ENCODE peak calls at places on chromosome 22, in eight cellular contexts. One of them, this sample, is unnamed.

GRCh38 chr22:33354928-33355327 is 296.7 kb upstream of the SYN3 start:
- DNase-seq in Calu3: no peak
- DNase-seq in RWPE1: no peak
- DNase-seq in upper lobe of left lung: no peak
- DNase-seq in H9: no peak
- DNase-seq in IMR-90: peak
- DNase-seq in heart right ventricle: no peak
- DNase-seq in HCT116: no peak
- DNase-seq in this sample: no peak

GRCh38 chr22:28935713-28936112 is 52.3 kb downstream of the ZNRF3 start:
- DNase-seq in Calu3: no peak
- DNase-seq in RWPE1: no peak
- DNase-seq in upper lobe of left lung: no peak
- DNase-seq in H9: no peak
- DNase-seq in IMR-90: no peak
- DNase-seq in heart right ventricle: no peak
- DNase-seq in HCT116: no peak
- DNase-seq in this sample: no peak

GRCh38 chr22:26068571-26068970 is 100.7 kb upstream of the SEZ6L start:
- DNase-seq in Calu3: no peak
- DNase-seq in RWPE1: no peak
- DNase-seq in upper lobe of left lung: no peak
- DNase-seq in H9: no peak
- DNase-seq in IMR-90: no peak
- DNase-seq in heart right ventricle: no peak
- DNase-seq in HCT116: no peak
- DNase-seq in this sample: no peak

GRCh38 chr22:28442951-28443876 is 236.4 kb downstream of the TTC28 start:
- DNase-seq in Calu3: peak
- DNase-seq in RWPE1: peak
- DNase-seq in upper lobe of left lung: peak
- DNase-seq in H9: peak
- DNase-seq in IMR-90: peak
- DNase-seq in heart right ventricle: peak
- DNase-seq in HCT116: no peak
- DNase-seq in this sample: no peak

GRCh38 chr22:41976070-41976901 is 7.0 kb downstream of the SEPTIN3 start:
- DNase-seq in Calu3: peak
- DNase-seq in RWPE1: peak
- DNase-seq in upper lobe of left lung: peak
- DNase-seq in H9: no peak
- DNase-seq in IMR-90: no peak
- DNase-seq in heart right ventricle: peak
- DNase-seq in HCT116: no peak
- DNase-seq in this sample: no peak

GRCh38 chr22:27512283-27512761 is 289.2 kb downstream of the MN1 start:
- DNase-seq in Calu3: peak
- DNase-seq in RWPE1: peak
- DNase-seq in upper lobe of left lung: peak
- DNase-seq in H9: no peak
- DNase-seq in IMR-90: peak
- DNase-seq in heart right ventricle: peak
- DNase-seq in HCT116: no peak
- DNase-seq in this sample: no peak

GRCh38 chr22:21568207-21569075 is 927 bp downstream of the UBE2L3 start:
- DNase-seq in Calu3: peak
- DNase-seq in RWPE1: no peak
- DNase-seq in upper lobe of left lung: no peak
- DNase-seq in H9: no peak
- DNase-seq in IMR-90: peak
- DNase-seq in heart right ventricle: no peak
- DNase-seq in HCT116: no peak
- DNase-seq in this sample: no peak

GRCh38 chr22:33874206-33874605 is 46.1 kb downstream of the LARGE1 start:
- DNase-seq in Calu3: no peak
- DNase-seq in RWPE1: no peak
- DNase-seq in upper lobe of left lung: no peak
- DNase-seq in H9: no peak
- DNase-seq in IMR-90: no peak
- DNase-seq in heart right ventricle: no peak
- DNase-seq in HCT116: no peak
- DNase-seq in this sample: no peak

GRCh38 chr22:49116021-49116420 is 711.7 kb downstream of the BRD1 start:
- DNase-seq in Calu3: no peak
- DNase-seq in RWPE1: no peak
- DNase-seq in upper lobe of left lung: no peak
- DNase-seq in H9: peak
- DNase-seq in IMR-90: no peak
- DNase-seq in heart right ventricle: no peak
- DNase-seq in HCT116: no peak
- DNase-seq in this sample: no peak

GRCh38 chr22:41548830-41549211 is 4.6 kb upstream of the POLR3H start:
- DNase-seq in Calu3: no peak
- DNase-seq in RWPE1: no peak
- DNase-seq in upper lobe of left lung: no peak
- DNase-seq in H9: no peak
- DNase-seq in IMR-90: no peak
- DNase-seq in heart right ventricle: no peak
- DNase-seq in HCT116: no peak
- DNase-seq in this sample: no peak

GRCh38 chr22:28207281-28208030 is 288.4 kb upstream of the PITPNB start:
- DNase-seq in Calu3: no peak
- DNase-seq in RWPE1: no peak
- DNase-seq in upper lobe of left lung: no peak
- DNase-seq in H9: no peak
- DNase-seq in IMR-90: peak
- DNase-seq in heart right ventricle: no peak
- DNase-seq in HCT116: no peak
- DNase-seq in this sample: no peak

GRCh38 chr22:49917997-49918910 is at the start of the genes ALG12 and CRELD2:
- DNase-seq in Calu3: peak
- DNase-seq in RWPE1: peak
- DNase-seq in upper lobe of left lung: peak
- DNase-seq in H9: peak
- DNase-seq in IMR-90: peak
- DNase-seq in heart right ventricle: peak
- DNase-seq in HCT116: peak
- DNase-seq in this sample: peak

GRCh38 chr22:32123657-32124056 is 35.4 kb downstream of the C22orf42 start:
- DNase-seq in Calu3: peak
- DNase-seq in RWPE1: no peak
- DNase-seq in upper lobe of left lung: no peak
- DNase-seq in H9: peak
- DNase-seq in IMR-90: no peak
- DNase-seq in heart right ventricle: no peak
- DNase-seq in HCT116: no peak
- DNase-seq in this sample: peak
- TF ChIP-seq CTCF in Calu3: no peak
- TF ChIP-seq CTCF in RWPE1: no peak
- TF ChIP-seq CTCF in upper lobe of left lung: no peak
- TF ChIP-seq CTCF in H9: peak
- TF ChIP-seq CTCF in IMR-90: no peak
- TF ChIP-seq CTCF in heart right ventricle: no peak
- TF ChIP-seq CTCF in HCT116: peak
- TF ChIP-seq CTCF in this sample: no peak

GRCh38 chr22:37696657-37697539 is at the start of gene TRIOBP:
- DNase-seq in Calu3: peak
- DNase-seq in RWPE1: peak
- DNase-seq in upper lobe of left lung: peak
- DNase-seq in H9: peak
- DNase-seq in IMR-90: peak
- DNase-seq in heart right ventricle: peak
- DNase-seq in HCT116: peak
- DNase-seq in this sample: peak
- TF ChIP-seq CTCF in Calu3: peak
- TF ChIP-seq CTCF in RWPE1: peak
- TF ChIP-seq CTCF in upper lobe of left lung: peak
- TF ChIP-seq CTCF in H9: peak
- TF ChIP-seq CTCF in IMR-90: peak
- TF ChIP-seq CTCF in heart right ventricle: peak
- TF ChIP-seq CTCF in HCT116: peak
- TF ChIP-seq CTCF in this sample: peak

GRCh38 chr22:30439836-30440235 is 14.3 kb downstream of the MTFP1 start:
- DNase-seq in Calu3: no peak
- DNase-seq in RWPE1: no peak
- DNase-seq in upper lobe of left lung: no peak
- DNase-seq in H9: no peak
- DNase-seq in IMR-90: no peak
- DNase-seq in heart right ventricle: no peak
- DNase-seq in HCT116: no peak
- DNase-seq in this sample: no peak

GRCh38 chr22:30445438-30445936 is 19.9 kb downstream of the MTFP1 start:
- DNase-seq in Calu3: no peak
- DNase-seq in RWPE1: no peak
- DNase-seq in upper lobe of left lung: no peak
- DNase-seq in H9: no peak
- DNase-seq in IMR-90: peak
- DNase-seq in heart right ventricle: no peak
- DNase-seq in HCT116: no peak
- DNase-seq in this sample: no peak

GRCh38 chr22:30439226-30439625 is 13.7 kb downstream of the MTFP1 start:
- DNase-seq in Calu3: no peak
- DNase-seq in RWPE1: no peak
- DNase-seq in upper lobe of left lung: no peak
- DNase-seq in H9: no peak
- DNase-seq in IMR-90: no peak
- DNase-seq in heart right ventricle: no peak
- DNase-seq in HCT116: no peak
- DNase-seq in this sample: no peak

GRCh38 chr22:30441088-30441487 is 15.5 kb downstream of the MTFP1 start:
- DNase-seq in Calu3: no peak
- DNase-seq in RWPE1: no peak
- DNase-seq in upper lobe of left lung: no peak
- DNase-seq in H9: no peak
- DNase-seq in IMR-90: no peak
- DNase-seq in heart right ventricle: no peak
- DNase-seq in HCT116: no peak
- DNase-seq in this sample: no peak

GRCh38 chr22:30444632-30445437 is 19.3 kb downstream of the MTFP1 start:
- DNase-seq in Calu3: peak
- DNase-seq in RWPE1: peak
- DNase-seq in upper lobe of left lung: peak
- DNase-seq in H9: peak
- DNase-seq in IMR-90: peak
- DNase-seq in heart right ventricle: no peak
- DNase-seq in HCT116: peak
- DNase-seq in this sample: no peak
- TF ChIP-seq CTCF in Calu3: peak
- TF ChIP-seq CTCF in RWPE1: peak
- TF ChIP-seq CTCF in upper lobe of left lung: peak
- TF ChIP-seq CTCF in H9: peak
- TF ChIP-seq CTCF in IMR-90: peak
- TF ChIP-seq CTCF in heart right ventricle: peak
- TF ChIP-seq CTCF in HCT116: peak
- TF ChIP-seq CTCF in this sample: peak

DNA sequence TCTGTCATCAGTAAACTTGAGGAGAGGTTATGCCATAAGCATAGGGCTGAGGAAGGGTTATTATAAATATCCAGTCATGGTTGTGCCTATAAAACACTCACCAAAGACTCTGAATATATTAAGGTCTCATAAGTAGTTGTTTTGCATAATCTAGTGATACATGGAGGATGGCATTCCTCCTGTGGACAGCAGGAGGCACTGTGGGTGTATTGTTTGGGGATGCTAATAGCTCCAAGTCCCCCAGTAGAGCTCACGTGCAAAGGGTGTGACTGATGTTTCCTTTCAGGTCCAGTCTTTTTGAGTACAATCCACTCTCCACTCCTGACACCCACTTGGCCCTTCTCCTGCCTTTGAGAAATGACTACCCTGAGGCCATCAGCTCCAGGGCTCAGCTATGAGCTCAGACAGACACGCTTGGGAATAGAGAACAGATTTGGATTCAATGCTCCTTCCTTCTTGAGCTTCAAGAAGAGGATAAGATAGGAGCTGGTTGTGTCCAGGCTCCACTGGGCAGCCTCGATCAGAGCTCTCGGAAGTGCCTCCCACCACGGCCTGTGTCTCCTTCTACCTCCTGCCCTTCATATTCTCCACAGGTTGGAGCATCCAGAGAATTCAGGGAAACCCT is 85.2 kb upstream of the IGLL5 start:
- DNase-seq in Calu3: no peak
- DNase-seq in RWPE1: no peak
- DNase-seq in upper lobe of left lung: no peak
- DNase-seq in H9: no peak
- DNase-seq in IMR-90: no peak
- DNase-seq in heart right ventricle: no peak
- DNase-seq in HCT116: no peak
- DNase-seq in this sample: no peak
- TF ChIP-seq CTCF in Calu3: peak
- TF ChIP-seq CTCF in RWPE1: no peak
- TF ChIP-seq CTCF in upper lobe of left lung: peak
- TF ChIP-seq CTCF in H9: peak
- TF ChIP-seq CTCF in IMR-90: peak
- TF ChIP-seq CTCF in heart right ventricle: peak
- TF ChIP-seq CTCF in HCT116: peak
- TF ChIP-seq CTCF in this sample: peak

DNA sequence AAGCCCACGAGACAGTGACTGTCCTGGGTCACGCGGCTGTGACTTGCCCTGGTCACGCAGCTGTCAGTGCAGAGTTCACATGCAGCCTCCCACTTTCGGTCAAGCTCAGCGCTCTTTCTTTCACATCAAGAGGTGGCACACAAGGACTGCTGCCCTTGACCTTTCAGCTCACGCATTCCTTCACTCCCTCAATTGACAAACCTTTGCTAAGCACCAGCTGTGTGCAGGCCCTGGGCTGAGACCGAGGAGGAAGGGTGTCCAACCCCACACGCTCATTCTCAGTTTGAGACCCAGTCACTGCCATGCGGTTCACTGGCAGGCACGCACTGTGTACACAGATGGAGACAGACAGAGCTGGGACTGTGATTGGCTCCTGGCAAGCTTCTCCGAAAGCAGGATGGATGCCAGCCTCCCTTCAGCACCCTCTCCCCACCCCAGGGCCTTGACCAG is 70.3 kb downstream of the SCUBE1 start:
- DNase-seq in Calu3: no peak
- DNase-seq in RWPE1: no peak
- DNase-seq in upper lobe of left lung: no peak
- DNase-seq in H9: peak
- DNase-seq in IMR-90: no peak
- DNase-seq in heart right ventricle: no peak
- DNase-seq in HCT116: no peak
- DNase-seq in this sample: no peak
- TF ChIP-seq CTCF in Calu3: no peak
- TF ChIP-seq CTCF in RWPE1: no peak
- TF ChIP-seq CTCF in upper lobe of left lung: no peak
- TF ChIP-seq CTCF in H9: peak
- TF ChIP-seq CTCF in IMR-90: no peak
- TF ChIP-seq CTCF in heart right ventricle: no peak
- TF ChIP-seq CTCF in HCT116: no peak
- TF ChIP-seq CTCF in this sample: no peak

GRCh38 chr22:17754233-17754925 is 19.9 kb downstream of the BID start:
- DNase-seq in Calu3: peak
- DNase-seq in RWPE1: no peak
- DNase-seq in upper lobe of left lung: no peak
- DNase-seq in H9: peak
- DNase-seq in IMR-90: no peak
- DNase-seq in heart right ventricle: no peak
- DNase-seq in HCT116: no peak
- DNase-seq in this sample: no peak
- TF ChIP-seq CTCF in Calu3: peak
- TF ChIP-seq CTCF in RWPE1: no peak
- TF ChIP-seq CTCF in upper lobe of left lung: peak
- TF ChIP-seq CTCF in H9: peak
- TF ChIP-seq CTCF in IMR-90: peak
- TF ChIP-seq CTCF in heart right ventricle: peak
- TF ChIP-seq CTCF in HCT116: peak
- TF ChIP-seq CTCF in this sample: peak

GRCh38 chr22:36348760-36349159 is 39.0 kb downstream of the MYH9 start:
- DNase-seq in Calu3: no peak
- DNase-seq in RWPE1: no peak
- DNase-seq in upper lobe of left lung: no peak
- DNase-seq in H9: no peak
- DNase-seq in IMR-90: no peak
- DNase-seq in heart right ventricle: peak
- DNase-seq in HCT116: no peak
- DNase-seq in this sample: no peak
- TF ChIP-seq CTCF in Calu3: no peak
- TF ChIP-seq CTCF in RWPE1: no peak
- TF ChIP-seq CTCF in upper lobe of left lung: no peak
- TF ChIP-seq CTCF in H9: no peak
- TF ChIP-seq CTCF in IMR-90: no peak
- TF ChIP-seq CTCF in heart right ventricle: no peak
- TF ChIP-seq CTCF in HCT116: no peak
- TF ChIP-seq CTCF in this sample: no peak